ENCODE peak calls at places on chromosomes 6 and 20, in eight cellular contexts. G is activated CD8-positive, alpha-beta T cell treated with anti-CD3 and anti-CD28 coated beads for 36 hours; D is CD4-positive, alpha-beta T cell; A is neural crest cell; C is fibroblast of lung; I is cardiac fibroblast; W is endodermal cell; P is activated B cell treated with CpG ODN at 0.5 μM for 24 hours. M is an unnamed sample.

GRCh38 chr20:52490715-52491430 is 299.3 kb upstream of the ZFP64 start:
- DNase-seq in G (no peak), D (no peak), A (no peak), C (peak; percentile 99), I (peak; percentile 82), W (no peak), P (no peak), M (no peak)

GRCh38 chr6:19157496-19157895 is 679.7 kb upstream of the ID4 start:
- DNase-seq in G (no peak), D (no peak), A (no peak), C (no peak), I (no peak), W (no peak), P (no peak), M (no peak)

GRCh38 chr6:39823187-39823815 is 31.1 kb downstream of the DAAM2 start:
- DNase-seq in G (no peak), D (no peak), A (no peak), C (no peak), I (no peak), W (no peak), P (no peak), M (no peak)

GRCh38 chr20:51861726-51862466 is 59.6 kb upstream of the SALL4 start:
- DNase-seq in G (no peak), D (no peak), A (no peak), C (peak; percentile 51), I (no peak), W (no peak), P (no peak), M (no peak)

GRCh38 chr6:131372535-131372934 is 200.5 kb upstream of the ARG1 start:
- DNase-seq in G (no peak), D (no peak), A (no peak), C (peak; percentile 62), I (no peak), W (no peak), P (no peak), M (no peak)

GRCh38 chr6:80767808-80768207 is 661.3 kb downstream of the BCKDHB start:
- DNase-seq in G (no peak), D (no peak), A (no peak), C (peak; percentile 92), I (peak; percentile 65), W (no peak), P (no peak), M (no peak)

GRCh38 chr6:33974471-33974870 is 170.7 kb upstream of the MLN start:
- DNase-seq in G (no peak), D (no peak), A (no peak), C (no peak), I (no peak), W (peak; percentile 72), P (no peak), M (no peak)

GRCh38 chr6:81834141-81834621 is 81.7 kb upstream of the TENT5A start:
- DNase-seq in G (no peak), D (no peak), A (no peak), C (peak; percentile 77), I (peak; percentile 88), W (no peak), P (no peak), M (no peak)

GRCh38 chr6:75934643-75935472 is 137.6 kb downstream of the IMPG1 start:
- DNase-seq in G (peak; percentile 33), D (no peak), A (peak; percentile 45), C (peak; percentile 77), I (peak; percentile 86), W (peak; percentile 84), P (no peak), M (no peak)

GRCh38 chr6:146620655-146621054 is 21.9 kb downstream of the ADGB start:
- DNase-seq in G (no peak), D (no peak), A (no peak), C (no peak), I (no peak), W (no peak), P (no peak), M (no peak)

GRCh38 chr20:34791289-34792020 is 34.0 kb downstream of the NCOA6 start:
- DNase-seq in G (no peak), D (no peak), A (no peak), C (peak; percentile 42), I (peak; percentile 70), W (no peak), P (no peak), M (no peak)

GRCh38 chr6:39276379-39276995 is 37.7 kb downstream of the KCNK17 start:
- DNase-seq in G (no peak), D (no peak), A (no peak), C (no peak), I (no peak), W (no peak), P (no peak), M (no peak)

GRCh38 chr20:9609892-9610502 is 95.6 kb downstream of the LAMP5 start:
- DNase-seq in G (peak; percentile 72), D (no peak), A (peak; percentile 51), C (peak; percentile 47), I (peak; percentile 79), W (peak; percentile 92), P (no peak), M (no peak)

GRCh38 chr6:99822741-99823512 is 171.1 kb downstream of the MCHR2 start:
- DNase-seq in G (peak; percentile 7), D (no peak), A (peak; percentile 4), C (peak; percentile 57), I (peak; percentile 50), W (peak; percentile 55), P (no peak), M (no peak)

GRCh38 chr6:122063761-122064160 is 335.7 kb upstream of the HSF2 start:
- DNase-seq in G (no peak), D (no peak), A (no peak), C (no peak), I (no peak), W (no peak), P (no peak), M (no peak)

GRCh38 chr6:25882066-25882496 is 8.0 kb upstream of the SLC17A3 start:
- DNase-seq in G (peak; percentile 53), D (peak; percentile 19), A (no peak), C (no peak), I (no peak), W (peak; percentile 89), P (peak; percentile 23), M (peak; percentile 44)
- TF ChIP-seq CTCF in G (peak; percentile 45), D (peak; percentile 44), A (no peak), C (no peak), I (no peak), W (peak; percentile 43), P (no peak), M (peak; percentile 36)

GRCh38 chr20:2387180-2387577 is 6.5 kb downstream of the TGM6 start:
- DNase-seq in G (peak; percentile 80), D (no peak), A (peak; percentile 45), C (peak; percentile 43), I (no peak), W (peak; percentile 94), P (no peak), M (no peak)

GRCh38 chr20:2385496-2385895 is 4.8 kb downstream of the TGM6 start:
- DNase-seq in G (no peak), D (no peak), A (no peak), C (peak; percentile 18), I (no peak), W (peak; percentile 41), P (no peak), M (no peak)

GRCh38 chr20:2386516-2387179 is 5.9 kb downstream of the TGM6 start:
- DNase-seq in G (no peak), D (no peak), A (no peak), C (peak; percentile 87), I (peak; percentile 3), W (peak; percentile 57), P (no peak), M (no peak)

GRCh38 chr20:2385026-2385425 is 4.3 kb downstream of the TGM6 start:
- DNase-seq in G (no peak), D (no peak), A (no peak), C (peak; percentile 52), I (no peak), W (peak; percentile 39), P (no peak), M (no peak)

GRCh38 chr20:2387580-2387979 is 6.9 kb downstream of the TGM6 start:
- DNase-seq in G (no peak), D (no peak), A (no peak), C (no peak), I (no peak), W (no peak), P (no peak), M (no peak)
- TF ChIP-seq CTCF in G (peak; percentile 20), D (no peak), A (no peak), C (no peak), I (no peak), W (no peak), P (no peak), M (no peak)

DNA sequence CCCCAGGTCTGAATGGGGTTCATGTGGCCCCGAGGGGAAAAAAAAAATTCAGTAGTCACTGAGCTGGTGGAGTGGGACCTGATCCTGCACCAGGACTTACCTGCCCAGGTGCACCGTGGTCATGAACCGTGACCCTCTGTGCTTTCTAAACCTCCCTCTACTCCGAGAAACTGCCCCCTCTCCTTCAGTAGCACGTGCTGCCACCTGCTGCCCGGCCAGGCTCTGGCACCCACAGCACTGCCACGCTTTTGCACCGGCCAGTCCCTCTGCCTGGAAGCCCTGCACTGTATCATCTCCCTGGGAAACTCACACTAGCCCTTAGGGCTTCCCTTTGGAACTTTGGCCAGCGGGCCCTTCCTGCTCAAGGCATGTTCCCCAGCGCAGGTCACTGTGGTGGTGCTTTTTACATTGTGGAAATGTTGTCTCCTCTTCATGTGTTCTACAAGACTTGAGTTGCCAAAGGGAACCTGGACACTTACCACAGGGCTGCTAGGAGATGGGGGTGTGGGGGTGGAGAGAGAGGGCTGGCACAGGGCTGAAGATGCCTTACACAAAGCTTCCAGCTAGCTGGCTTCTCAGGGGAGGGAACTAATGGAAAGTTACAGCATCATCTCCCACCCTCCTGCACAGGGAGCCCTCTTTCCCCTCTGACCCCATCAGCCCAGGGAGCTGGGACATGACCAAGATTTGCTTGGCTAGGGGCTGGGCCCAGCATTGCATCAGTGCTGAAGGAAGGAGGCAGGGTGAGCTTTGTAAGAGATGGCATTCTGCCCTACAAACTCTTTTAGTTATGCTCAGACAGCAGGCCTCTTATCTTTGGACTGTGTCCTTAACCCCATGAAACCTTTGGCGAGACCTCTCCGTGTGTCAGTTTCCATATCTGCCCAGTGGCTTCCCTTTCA is 2.5 kb upstream of the PTPRT start:
- DNase-seq in G (peak; percentile 23), D (no peak), A (peak; percentile 24), C (no peak), I (no peak), W (peak; percentile 91), P (no peak), M (no peak)
- TF ChIP-seq CTCF in G (peak; percentile 26), D (no peak), A (peak; percentile 63), C (peak; percentile 16), I (peak; percentile 40), W (peak; percentile 89), P (no peak), M (no peak)

GRCh38 chr6:148272597-148272996 is 70.0 kb upstream of the SASH1 start:
- DNase-seq in G (no peak), D (no peak), A (no peak), C (no peak), I (peak; percentile 56), W (no peak), P (no peak), M (no peak)

GRCh38 chr6:148269386-148269785 is 73.3 kb upstream of the SASH1 start:
- DNase-seq in G (no peak), D (no peak), A (no peak), C (no peak), I (no peak), W (no peak), P (no peak), M (no peak)

GRCh38 chr6:148272084-148272483 is 70.6 kb upstream of the SASH1 start:
- DNase-seq in G (no peak), D (no peak), A (no peak), C (peak; percentile 88), I (peak; percentile 90), W (no peak), P (no peak), M (no peak)

GRCh38 chr6:148274809-148275208 is 67.8 kb upstream of the SASH1 start:
- DNase-seq in G (no peak), D (no peak), A (no peak), C (no peak), I (no peak), W (no peak), P (no peak), M (no peak)

GRCh38 chr6:148273962-148274752 is 68.5 kb upstream of the SASH1 start:
- DNase-seq in G (no peak), D (no peak), A (no peak), C (no peak), I (no peak), W (no peak), P (no peak), M (no peak)
- TF ChIP-seq CTCF in G (no peak), D (no peak), A (no peak), C (no peak), I (peak; percentile 33), W (no peak), P (no peak), M (no peak)